ENCODE peak calls at places on chromosomes 5 and 9, in five cellular contexts. A is neural progenitor cell, D is HCT116, X is hepatocyte, E is OCI-LY7. S is an unnamed sample.

GRCh38 chr9:19799784-19800183 is 10.9 kb upstream of the SLC24A2 start:
- DNase-seq in X (no peak), D (no peak), A (peak; percentile 77), E (no peak), S (peak; percentile 89)

GRCh38 chr5:61333351-61334223 is 1.5 kb downstream of the ZSWIM6 start:
- DNase-seq in X (peak; percentile 63), E (no peak), D (no peak), A (peak; percentile 68), S (peak; percentile 48)

GRCh38 chr9:15370496-15371464 is 51.9 kb upstream of the SNAPC3 start:
- DNase-seq in X (no peak), A (peak; percentile 47), E (no peak), D (no peak), S (peak; percentile 32)

GRCh38 chr5:57725628-57726504 is 243.3 kb upstream of the ACTBL2 start:
- DNase-seq in X (no peak), A (no peak), D (no peak), E (no peak), S (no peak)

GRCh38 chr5:180801596-180802324 is 846 bp downstream of the MGAT1 start:
- DNase-seq in X (no peak), D (no peak), E (no peak), A (no peak), S (no peak)

GRCh38 chr9:86868611-86869010 is 78.7 kb downstream of the GAS1 start:
- DNase-seq in D (no peak), E (no peak), X (no peak), A (no peak), S (no peak)

GRCh38 chr5:62593331-62593730 is 14.7 kb downstream of the LRRC70 start:
- DNase-seq in D (no peak), A (no peak), E (no peak), X (no peak), S (no peak)

GRCh38 chr5:36651775-36652685 is 45.6 kb downstream of the SLC1A3 start:
- DNase-seq in E (no peak), X (peak; percentile 19), D (no peak), A (no peak), S (no peak)

GRCh38 chr9:89878687-89879086 is 273.9 kb downstream of the GADD45G start:
- DNase-seq in D (no peak), X (peak; percentile 47), E (no peak), A (no peak), S (no peak)

DNA sequence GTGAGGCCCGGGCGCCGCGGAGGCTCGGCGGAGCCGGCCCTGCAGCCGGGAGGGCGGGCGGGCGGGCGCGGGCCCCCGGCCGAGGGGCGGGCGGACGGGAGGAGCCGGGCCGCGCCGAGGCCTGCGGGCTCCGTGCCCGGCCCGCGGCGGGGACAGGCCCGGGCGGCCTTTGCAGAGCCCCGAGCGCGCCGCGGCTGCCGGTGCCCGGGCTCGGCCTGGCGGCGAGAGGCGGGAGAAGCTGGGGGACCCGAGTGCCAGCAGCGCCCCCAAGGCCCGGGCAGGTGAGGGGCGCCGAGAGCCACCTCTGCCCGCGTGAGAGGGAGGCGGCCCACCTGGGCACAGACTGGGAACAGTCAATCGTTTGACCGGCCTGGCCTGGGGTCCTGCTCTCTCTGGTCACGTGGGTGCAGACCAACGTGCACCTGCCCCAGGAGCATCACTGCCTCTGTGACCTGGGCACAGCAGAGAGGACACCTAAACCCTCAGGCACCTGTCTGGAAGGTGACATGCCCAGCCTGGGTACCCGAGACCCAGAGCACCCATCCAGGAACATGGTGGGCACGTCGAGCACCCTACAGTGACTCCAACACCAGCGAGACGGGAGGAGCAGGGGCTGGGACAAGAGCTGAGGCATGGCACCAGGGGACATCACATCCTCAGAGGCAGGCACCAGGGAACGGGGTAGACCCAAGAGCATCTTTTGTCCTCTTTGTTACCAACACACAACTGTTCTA is 554 bp downstream of the MVB12B start:
- DNase-seq in E (peak; percentile 5), A (peak; percentile 34), D (no peak), X (no peak), S (peak; percentile 50)
- TF ChIP-seq EZH2phosphoT487 in E (no peak), A (no peak), D (no peak), X (no peak), S (no peak)

DNA sequence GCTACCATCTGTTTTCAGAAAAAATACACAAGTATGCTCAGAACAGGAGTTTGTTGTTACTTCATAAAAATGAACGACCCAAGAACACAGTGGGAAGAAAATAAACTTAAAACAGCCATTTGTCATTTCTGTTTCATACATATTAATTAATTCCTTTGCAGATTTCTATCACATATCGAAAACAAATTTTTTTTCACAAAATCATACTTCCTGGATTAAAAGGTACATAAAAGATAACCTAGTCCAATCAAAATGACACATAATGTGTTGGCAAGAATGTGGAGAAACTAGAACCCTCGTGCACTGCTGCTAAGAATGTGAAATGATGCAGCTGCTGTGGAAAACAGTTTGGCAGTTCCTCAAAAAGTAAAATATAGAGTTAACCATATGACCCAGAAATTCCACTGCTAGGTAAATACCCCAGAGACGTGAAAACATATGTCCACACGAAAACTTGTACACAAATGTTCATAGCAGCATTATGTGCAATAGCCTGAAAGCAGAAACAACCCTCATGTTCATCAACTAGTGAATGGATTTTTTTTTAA is 46.0 kb downstream of the MYO10 start:
- DNase-seq in E (no peak), D (no peak), X (no peak), A (no peak), S (no peak)
- TF ChIP-seq EZH2phosphoT487 in E (no peak), D (no peak), X (no peak), A (no peak), S (no peak)

DNA sequence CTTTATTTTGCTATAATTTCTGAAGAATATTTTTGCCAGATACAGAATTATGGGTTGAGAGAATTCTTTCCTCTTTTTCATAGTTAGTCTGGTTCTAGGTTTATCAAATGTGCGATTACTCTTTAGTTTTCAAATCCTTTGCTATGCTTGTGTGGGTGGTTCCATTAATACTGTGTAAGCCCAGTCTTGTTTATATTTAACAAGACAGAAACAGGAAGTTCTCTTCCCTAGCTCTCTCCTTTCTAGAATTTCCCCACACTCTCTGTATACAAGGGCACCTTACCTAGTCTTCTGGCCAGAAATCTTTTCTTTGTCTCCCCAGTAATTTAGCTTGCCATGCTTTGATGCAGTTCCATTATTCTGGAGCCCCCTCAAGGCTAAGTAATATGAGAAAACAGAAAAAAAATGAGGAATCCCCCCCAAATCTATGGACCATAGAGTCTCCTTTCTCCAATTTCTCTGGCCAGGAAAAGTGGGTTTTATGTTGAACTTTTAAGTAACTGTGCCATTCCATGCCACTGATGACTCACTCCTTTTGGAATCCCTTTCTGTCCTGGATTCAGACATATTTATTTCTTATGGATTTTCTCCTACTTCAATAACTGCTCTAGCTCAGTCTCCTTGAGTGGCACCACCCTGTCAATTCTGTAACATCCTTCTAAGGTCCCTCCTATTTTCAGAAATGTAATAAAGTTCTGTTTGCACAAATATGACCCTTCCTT is 1714.1 kb downstream of the EFNA5 start:
- DNase-seq in E (no peak), X (no peak), D (no peak), A (no peak), S (no peak)
- TF ChIP-seq EZH2phosphoT487 in E (no peak), X (no peak), D (no peak), A (no peak), S (no peak)

GRCh38 chr9:93648181-93648580 is 71.8 kb downstream of the PHF2 start:
- DNase-seq in D (no peak), A (no peak), E (no peak), X (no peak), S (no peak)
- TF ChIP-seq EZH2phosphoT487 in D (no peak), A (no peak), E (no peak), X (no peak), S (no peak)

GRCh38 chr9:135349963-135350360 is 129.6 kb upstream of the PPP1R26 start:
- DNase-seq in A (no peak), E (no peak), D (no peak), X (no peak), S (no peak)

GRCh38 chr9:135349212-135349962 is 130.2 kb upstream of the PPP1R26 start:
- DNase-seq in D (no peak), E (no peak), A (no peak), X (no peak), S (no peak)

GRCh38 chr9:135347461-135347860 is 132.1 kb upstream of the PPP1R26 start:
- DNase-seq in A (no peak), X (no peak), E (no peak), D (no peak), S (no peak)

GRCh38 chr9:135348076-135348787 is 131.3 kb upstream of the PPP1R26 start:
- DNase-seq in A (no peak), X (no peak), D (no peak), E (no peak), S (no peak)

GRCh38 chr9:135348788-135349150 is 130.8 kb upstream of the PPP1R26 start:
- DNase-seq in D (no peak), A (no peak), E (no peak), X (no peak), S (no peak)
- TF ChIP-seq EZH2phosphoT487 in D (no peak), A (no peak), E (no peak), X (no peak), S (no peak)

GRCh38 chr5:122169350-122170103 is 40.2 kb downstream of the ZNF474 start:
- DNase-seq in X (peak; percentile 16), A (no peak), D (no peak), E (no peak), S (no peak)
- TF ChIP-seq EZH2phosphoT487 in X (no peak), A (no peak), D (no peak), E (no peak), S (no peak)

GRCh38 chr5:67292201-67292940 is 95.8 kb upstream of the CD180 start:
- DNase-seq in A (no peak), D (no peak), X (no peak), E (no peak), S (no peak)

GRCh38 chr5:67291066-67291465 is 94.5 kb upstream of the CD180 start:
- DNase-seq in E (no peak), D (no peak), A (no peak), X (no peak), S (no peak)

GRCh38 chr5:67291671-67292070 is 95.1 kb upstream of the CD180 start:
- DNase-seq in E (no peak), D (no peak), A (no peak), X (no peak), S (no peak)

GRCh38 chr5:67294266-67294938 is 97.8 kb upstream of the CD180 start:
- DNase-seq in E (no peak), X (no peak), A (no peak), D (no peak), S (no peak)

DNA sequence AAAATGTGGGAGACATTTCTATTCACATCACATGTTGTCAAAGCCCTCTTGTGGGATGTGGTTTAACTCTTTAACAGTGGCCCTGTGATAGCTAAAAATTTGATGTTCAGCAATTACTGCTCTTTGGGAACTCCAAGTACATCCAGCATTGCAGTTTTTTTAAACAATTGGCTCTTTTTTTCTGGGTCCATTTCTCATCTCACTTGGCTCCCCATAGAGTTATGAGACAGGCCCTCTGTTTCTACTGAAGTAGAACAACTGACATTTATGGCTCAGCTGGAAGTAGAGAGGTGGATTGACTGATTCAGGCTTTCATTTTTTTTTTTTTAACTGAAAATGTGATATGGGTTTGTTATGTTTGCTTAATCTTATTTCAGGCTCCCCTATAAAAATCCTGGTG is 96.6 kb upstream of the CD180 start:
- DNase-seq in D (no peak), X (no peak), E (no peak), A (no peak), S (no peak)
- TF ChIP-seq EZH2phosphoT487 in D (no peak), X (no peak), E (no peak), A (no peak), S (no peak)

S was measured in GM23338.